ENCODE peak calls at places on chromosomes 16 and 17, in four cellular contexts. X is cardiac muscle cell, G is tibial artery, Q is uterus. W is an unnamed sample.

GRCh38 chr16:85302018-85302847 is 190.0 kb upstream of the CIBAR2 start:
- DNase-seq in X (no peak), G (no peak), Q (peak; percentile 77), W (no peak)

GRCh38 chr16:66959645-66960177 is 1.4 kb upstream of the CES3 start:
- DNase-seq in X (no peak), G (peak; percentile 44), Q (no peak), W (no peak)

GRCh38 chr17:31093866-31094599 is 744 bp upstream of the NF1 start:
- DNase-seq in X (no peak), G (no peak), Q (no peak), W (no peak)

GRCh38 chr16:89248196-89249005 is 30.9 kb downstream of the ZNF778 start:
- DNase-seq in X (no peak), G (no peak), Q (no peak), W (no peak)

GRCh38 chr17:82838386-82839063 is 1.3 kb downstream of the ZNF750 start:
- DNase-seq in X (no peak), G (no peak), Q (peak; percentile 44), W (no peak)

GRCh38 chr16:17483266-17483864 is 12.6 kb upstream of the XYLT1 start:
- DNase-seq in X (no peak), G (no peak), Q (no peak), W (no peak)

GRCh38 chr16:15054357-15055140 is 1.3 kb downstream of the NTAN1 start:
- DNase-seq in X (no peak), G (no peak), Q (no peak), W (no peak)

GRCh38 chr17:30921544-30922196 is at the start of gene ADAP2:
- DNase-seq in X (peak; percentile 65), G (peak; percentile 53), Q (no peak), W (peak; percentile 73)

GRCh38 chr17:63082273-63082861 is 116.3 kb downstream of the TANC2 start:
- DNase-seq in X (no peak), G (no peak), Q (no peak), W (no peak)

GRCh38 chr17:1108560-1108809 is 71.3 kb downstream of the ABR start:
- DNase-seq in X (no peak), G (no peak), Q (no peak), W (no peak)

GRCh38 chr16:66521951-66522771 is 27.8 kb downstream of the TK2 start:
- DNase-seq in X (no peak), G (no peak), Q (no peak), W (no peak)

GRCh38 chr16:60741810-60742209 is 1294.4 kb downstream of the CDH8 start:
- DNase-seq in X (no peak), G (no peak), Q (no peak), W (no peak)

GRCh38 chr17:18224428-18225120 is 861 bp upstream of the LLGL1 start:
- DNase-seq in X (peak; percentile 39), G (no peak), Q (peak; percentile 50), W (peak; percentile 48)

GRCh38 chr17:2138318-2138717 is 83.4 kb downstream of the HIC1 start:
- DNase-seq in X (peak; percentile 37), G (no peak), Q (no peak), W (no peak)

GRCh38 chr17:48565024-48565558 is 13.1 kb downstream of the HOXB4 start:
- DNase-seq in X (no peak), G (no peak), Q (no peak), W (no peak)

GRCh38 chr16:15966420-15967222 is 17.2 kb downstream of the ABCC1 start:
- DNase-seq in X (no peak), G (no peak), Q (no peak), W (no peak)

GRCh38 chr17:80260791-80261158 is at the start of gene RNF213:
- DNase-seq in X (peak; percentile 70), G (peak; percentile 39), Q (peak; percentile 50), W (peak; percentile 50)

GRCh38 chr16:84827897-84828296 is 8.1 kb downstream of the CRISPLD2 start:
- DNase-seq in X (no peak), G (no peak), Q (no peak), W (no peak)

GRCh38 chr17:49021095-49021767 is 24.0 kb downstream of the IGF2BP1 start:
- DNase-seq in X (no peak), G (no peak), Q (no peak), W (no peak)

GRCh38 chr17:77634710-77635109 is 323.8 kb upstream of the TNRC6C start:
- DNase-seq in X (no peak), G (no peak), Q (no peak), W (no peak)

GRCh38 chr16:67170168-67170947 is at the start of gene NOL3:
- DNase-seq in X (peak; percentile 80), G (peak; percentile 89), Q (peak; percentile 83), W (peak; percentile 86)

GRCh38 chr16:58211245-58211644 is 13.3 kb upstream of the CSNK2A2 start:
- DNase-seq in X (no peak), G (no peak), Q (no peak), W (no peak)

GRCh38 chr17:82244413-82245140 is 15.7 kb downstream of the SLC16A3 start:
- DNase-seq in X (no peak), G (no peak), Q (peak; percentile 71), W (no peak)

GRCh38 chr17:38463451-38463858 is 35.2 kb downstream of the ARHGAP23 start:
- DNase-seq in X (no peak), G (peak; percentile 51), Q (no peak), W (peak; percentile 59)

GRCh38 chr17:47949197-47949759 is 7.9 kb downstream of the PNPO start:
- DNase-seq in X (peak; percentile 91), G (peak; percentile 80), Q (peak; percentile 83), W (peak; percentile 88)

GRCh38 chr17:1143573-1143972 is 36.2 kb downstream of the ABR start:
- DNase-seq in X (peak; percentile 71), G (no peak), Q (no peak), W (no peak)

GRCh38 chr16:81778861-81779539 is at the start of gene PLCG2:
- DNase-seq in X (peak; percentile 87), G (peak; percentile 39), Q (peak; percentile 47), W (peak; percentile 77)

GRCh38 chr16:27640277-27640600 is 90.3 kb downstream of the KATNIP start:
- DNase-seq in X (no peak), G (no peak), Q (no peak), W (no peak)

GRCh38 chr17:28133562-28133970 is 91.1 kb downstream of the NLK start:
- DNase-seq in X (no peak), G (no peak), Q (no peak), W (no peak)

GRCh38 chr17:32998893-32999240 is 7.2 kb downstream of the SPACA3 start:
- DNase-seq in X (no peak), G (no peak), Q (no peak), W (no peak)

GRCh38 chr16:27316038-27316680 is 2.4 kb downstream of the IL4R start:
- DNase-seq in X (no peak), G (no peak), Q (peak; percentile 17), W (no peak)

GRCh38 chr17:77451271-77451893 is 310.6 kb downstream of the SEC14L1 start:
- DNase-seq in X (peak; percentile 92), G (no peak), Q (peak; percentile 71), W (peak; percentile 66)

GRCh38 chr17:21247859-21248258 is 5.4 kb downstream of the NATD1 start:
- DNase-seq in X (no peak), G (no peak), Q (no peak), W (no peak)
- H3K27ac ChIP-seq in X (peak overlapping the region; percentile 72), G (no peak overlapping the region), Q (no peak overlapping the region), W (no peak overlapping the region)

DNA sequence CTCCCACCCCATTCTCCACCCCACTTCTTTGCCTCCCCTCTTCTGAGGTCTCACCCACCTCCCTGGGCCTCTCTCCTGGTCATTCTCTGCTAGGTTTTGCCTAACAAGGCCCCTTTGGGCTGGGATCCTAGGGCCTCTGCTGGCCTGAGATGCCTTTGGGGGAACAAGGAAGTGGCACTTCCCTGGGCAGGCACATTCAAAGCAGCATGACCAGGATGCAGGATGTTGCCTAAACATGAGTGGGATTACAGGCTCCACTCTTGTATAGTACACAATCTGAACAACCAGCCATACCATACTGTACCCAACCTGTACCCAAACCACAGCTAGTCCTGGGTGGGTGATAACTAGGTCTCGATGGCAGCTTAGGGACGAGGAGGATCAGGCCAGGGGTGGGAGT is 9.0 kb downstream of the GALK1 start:
- DNase-seq in X (no peak), G (no peak), Q (no peak), W (no peak)
- H3K36me3 ChIP-seq in X (no peaks in the 10 kb centered on the region), G (no peaks in the 10 kb centered on the region), Q (no peaks in the 10 kb centered on the region), W (no peaks in the 10 kb centered on the region)

DNA sequence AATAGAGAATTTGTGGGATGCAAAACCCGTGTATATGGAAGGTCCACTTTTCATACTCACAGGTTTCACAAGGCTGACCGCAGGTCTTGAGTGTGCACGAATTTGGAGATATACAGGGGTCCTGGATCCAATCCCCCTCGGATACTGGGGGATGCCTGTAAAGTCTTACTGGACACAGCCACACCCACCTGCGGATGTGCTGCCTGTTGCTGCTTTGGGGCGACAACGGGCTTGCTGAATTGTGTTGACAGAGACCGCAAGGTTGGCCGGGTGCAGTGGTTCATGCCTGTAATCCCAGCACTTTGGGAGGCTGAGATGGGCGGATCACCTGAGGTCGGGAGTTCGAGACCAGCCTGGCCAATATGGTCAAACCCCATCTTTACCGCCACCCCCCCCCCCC is 6.6 kb upstream of the COG1 start:
- DNase-seq in X (no peak), G (no peak), Q (no peak), W (no peak)
- H3K4me1 ChIP-seq in X (no peaks in the 10 kb centered on the region), G (no peaks in the 10 kb centered on the region), Q (no peaks in the 10 kb centered on the region), W (no peaks in the 10 kb centered on the region)

DNA sequence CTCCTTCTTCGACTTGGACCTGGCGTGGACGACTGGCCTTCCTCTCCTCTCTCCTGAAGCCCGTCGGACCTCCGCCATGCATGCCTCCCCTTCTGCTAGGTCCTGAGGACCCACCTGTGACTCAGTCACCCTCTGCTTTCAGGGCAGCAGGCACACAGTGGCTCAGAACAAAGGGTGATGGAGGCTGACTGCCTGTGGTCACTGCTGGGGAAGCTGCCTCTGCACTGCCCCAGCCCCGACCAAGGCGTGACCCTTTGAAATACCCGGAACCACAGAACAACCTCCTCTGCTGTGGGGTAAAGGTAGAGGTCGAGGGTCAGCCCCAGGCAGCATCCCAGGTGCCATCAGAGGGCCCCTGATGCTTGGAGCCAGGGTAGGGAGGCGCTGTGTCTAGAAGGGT is 12.4 kb upstream of the SLC4A1 start:
- DNase-seq in X (no peak), G (no peak), Q (no peak), W (no peak)
- H3K27ac ChIP-seq in X (no peak overlapping the region), G (no peak overlapping the region), Q (no peak overlapping the region), W (peak overlapping the region; percentile 81)

GRCh38 chr16:74867281-74867849 is 92.7 kb upstream of the FA2H start:
- DNase-seq in X (no peak), G (no peak), Q (no peak), W (no peak)

GRCh38 chr16:74868035-74868434 is 93.4 kb upstream of the FA2H start:
- DNase-seq in X (no peak), G (no peak), Q (no peak), W (no peak)

GRCh38 chr16:74865922-74866598 is 91.4 kb upstream of the FA2H start:
- DNase-seq in X (no peak), G (no peak), Q (no peak), W (no peak)

GRCh38 chr16:74868501-74868900 is 93.9 kb upstream of the FA2H start:
- DNase-seq in X (no peak), G (no peak), Q (no peak), W (peak; percentile 16)

DNA sequence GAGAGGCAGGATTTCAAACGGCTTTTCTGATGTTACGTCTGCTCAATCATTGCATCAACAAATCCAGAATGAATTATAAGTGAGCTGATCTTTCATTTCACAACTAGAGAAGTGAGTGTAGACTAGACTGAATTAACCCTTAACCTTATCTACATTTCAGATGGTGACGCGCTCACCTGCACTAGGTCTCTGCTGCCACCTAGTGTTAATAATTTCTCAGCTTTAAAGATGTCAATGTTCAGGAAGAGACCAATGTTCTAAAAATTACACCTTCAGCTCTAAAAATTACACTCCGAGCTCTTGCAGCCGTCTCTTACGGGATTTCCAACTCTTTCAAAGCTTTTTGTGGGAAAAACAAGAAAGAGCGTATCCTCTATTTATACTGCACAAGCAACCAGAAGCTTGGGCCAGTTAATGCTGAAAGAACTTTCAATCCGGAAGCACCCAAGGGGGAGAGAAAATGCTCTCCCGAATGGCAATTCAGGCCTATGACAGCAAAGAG is 88.2 kb upstream of the FA2H start:
- DNase-seq in X (peak; percentile 60), G (no peak), Q (no peak), W (no peak)
- H3K36me3 ChIP-seq in X (no peaks in the 10 kb centered on the region), G (no peaks in the 10 kb centered on the region), Q (no peaks in the 10 kb centered on the region), W (no peaks in the 10 kb centered on the region)